ENCODE peak calls at places on chromosome 17, in seven cellular contexts. O is GM23338, P is SK-N-SH, C is GM23248, S is HCT116, B is OCI-LY7, M is PC-3. G is an unnamed sample. For H3K9me2, the result is how much of the 10 kb centered on the place peaks cover.

GRCh38 chr17:45431531-45432404 is 902 bp downstream of the ARHGAP27 start:
- DNase-seq in O (peak), P (peak), C (peak), S (peak), B (peak), M (peak), G (peak)

GRCh38 chr17:42287305-42288077 is 807 bp upstream of the STAT5A start:
- DNase-seq in O (peak), P (peak), C (peak), S (no peak), B (no peak), M (no peak), G (no peak)

GRCh38 chr17:32142857-32143524 is 689 bp downstream of the RHOT1 start:
- DNase-seq in O (peak), P (peak), C (peak), S (peak), B (peak), M (peak), G (peak)

GRCh38 chr17:47705536-47706481 is 11.8 kb downstream of the TBKBP1 start:
- DNase-seq in O (no peak), P (no peak), C (no peak), S (no peak), B (no peak), M (no peak), G (no peak)

GRCh38 chr17:57871155-57871554 is 21.3 kb upstream of the MRPS23 start:
- DNase-seq in O (no peak), P (no peak), C (no peak), S (no peak), B (no peak), M (no peak), G (no peak)

GRCh38 chr17:7296189-7296861 is 1.9 kb upstream of the YBX2 start:
- DNase-seq in O (peak), P (peak), C (peak), S (peak), B (peak), M (peak), G (peak)

GRCh38 chr17:45031231-45032149 is 19.9 kb downstream of the DCAKD start:
- DNase-seq in O (no peak), P (peak), C (no peak), S (no peak), B (no peak), M (no peak), G (no peak)

GRCh38 chr17:76527430-76528111 is 9.9 kb downstream of the CYGB start:
- DNase-seq in O (peak), P (peak), C (no peak), S (no peak), B (peak), M (peak), G (peak)

GRCh38 chr17:50763716-50764450 is 3.4 kb downstream of the ANKRD40CL start:
- DNase-seq in O (no peak), P (no peak), C (no peak), S (no peak), B (no peak), M (peak), G (peak)

DNA sequence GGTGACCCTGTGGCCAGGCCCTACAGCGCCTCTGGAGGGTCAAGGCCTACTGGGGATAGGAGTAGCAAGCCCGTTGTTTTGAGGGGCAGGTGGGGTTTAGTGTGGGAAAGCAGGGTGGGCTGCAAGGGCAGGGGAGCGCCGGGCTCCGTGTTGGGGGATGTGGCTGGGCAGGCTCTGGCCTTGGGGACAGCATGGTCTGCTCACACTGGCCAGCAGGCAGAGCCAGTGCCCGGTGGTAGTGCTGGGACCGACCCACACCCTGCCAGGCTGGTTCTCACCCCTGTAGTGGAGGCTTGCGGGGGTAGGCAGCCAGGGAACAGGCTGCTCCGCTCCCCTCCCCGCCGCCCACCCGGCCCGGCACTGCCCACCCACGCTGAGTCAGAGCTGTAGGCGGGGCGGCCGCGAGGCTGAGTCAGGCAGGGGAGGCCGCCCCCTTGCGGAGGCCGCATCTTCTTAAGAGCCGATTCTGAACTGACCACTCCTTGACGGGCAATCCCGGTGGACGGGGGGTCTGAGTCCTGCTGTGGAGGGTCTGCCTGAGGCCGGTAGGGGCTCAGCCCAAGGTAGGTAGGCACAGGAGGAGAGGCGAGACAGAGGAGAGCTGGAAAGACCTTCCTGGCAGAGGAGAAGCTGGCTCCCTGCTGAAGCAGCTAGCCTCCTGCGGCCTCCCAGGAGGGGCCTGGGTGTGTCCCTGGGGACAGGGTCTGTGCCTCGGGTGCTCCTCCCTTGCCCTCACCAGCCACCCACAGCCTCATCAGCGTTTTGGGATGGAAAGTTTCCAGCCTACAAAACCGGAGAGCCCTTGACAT is 62.4 kb downstream of the BAIAP2 start:
- DNase-seq in O (peak), P (peak), C (peak), S (peak), B (no peak), M (peak), G (peak)
- H3K9me2 ChIP-seq in O (under half), P (under half), C (under half), S (under half), B (under half), M (under half), G (under half)

GRCh38 chr17:81680150-81680549 is 3.4 kb downstream of the ARL16 start:
- DNase-seq in O (no peak), P (no peak), C (no peak), S (no peak), B (no peak), M (no peak), G (no peak)

GRCh38 chr17:81682565-81683207 is 911 bp downstream of the ARL16 start:
- DNase-seq in O (no peak), P (peak), C (peak), S (no peak), B (no peak), M (no peak), G (no peak)

GRCh38 chr17:81683208-81683583 is 401 bp downstream of the ARL16 start:
- DNase-seq in O (no peak), P (no peak), C (peak), S (no peak), B (no peak), M (no peak), G (no peak)

GRCh38 chr17:81683584-81684441 is at the start of the genes ARL16 and HGS:
- DNase-seq in O (peak), P (peak), C (peak), S (peak), B (peak), M (peak), G (peak)

DNA sequence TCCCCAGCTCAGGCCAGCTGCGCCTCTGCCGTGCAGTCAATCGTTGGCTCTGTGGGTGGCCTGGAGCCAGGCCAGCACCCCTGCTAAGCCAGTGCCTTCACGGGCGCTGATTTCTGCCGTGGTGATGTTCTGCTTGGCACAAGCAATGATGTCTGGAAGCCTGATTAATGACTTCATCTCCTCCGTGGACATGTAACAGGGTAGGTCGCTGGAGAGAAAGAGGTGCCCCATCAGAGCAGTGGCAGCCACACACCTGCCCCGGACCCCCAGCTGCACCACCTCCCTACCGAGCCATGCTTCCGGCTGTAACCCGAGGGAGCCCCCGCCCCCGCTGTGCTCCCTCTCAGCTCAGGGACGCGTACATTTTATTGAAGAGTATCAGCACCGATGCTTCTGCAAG is 1.9 kb downstream of the ARL16 start:
- DNase-seq in O (no peak), P (no peak), C (peak), S (no peak), B (no peak), M (no peak), G (no peak)
- TF ChIP-seq EZH2phosphoT487 in O (no peak), P (no peak), C (no peak), S (no peak), B (no peak), M (no peak), G (no peak)

GRCh38 chr17:29051731-29052130 is 8.8 kb downstream of the PIPOX start:
- DNase-seq in O (no peak), P (no peak), C (no peak), S (no peak), B (no peak), M (no peak), G (no peak)
- H3K9me2 ChIP-seq in O (under half), P (under half), C (under half), S (under half), B (under half), M (under half), G (under half)

GRCh38 chr17:40551091-40551873 is 14.0 kb downstream of the CCR7 start:
- DNase-seq in O (no peak), P (no peak), C (peak), S (no peak), B (no peak), M (peak), G (peak)

GRCh38 chr17:40553694-40554534 is 11.4 kb downstream of the CCR7 start:
- DNase-seq in O (no peak), P (no peak), C (peak), S (no peak), B (peak), M (no peak), G (no peak)

GRCh38 chr17:40551874-40552768 is 13.2 kb downstream of the CCR7 start:
- DNase-seq in O (no peak), P (no peak), C (peak), S (no peak), B (no peak), M (peak), G (no peak)

GRCh38 chr17:40554646-40555295 is 10.5 kb downstream of the CCR7 start:
- DNase-seq in O (no peak), P (no peak), C (no peak), S (no peak), B (no peak), M (no peak), G (no peak)

GRCh38 chr17:40552806-40553693 is 12.2 kb downstream of the CCR7 start:
- DNase-seq in O (no peak), P (no peak), C (peak), S (no peak), B (no peak), M (no peak), G (no peak)
- TF ChIP-seq EZH2phosphoT487 in O (no peak), P (no peak), C (no peak), S (no peak), B (no peak), M (no peak), G (no peak)

G was measured in hepatocyte.